ENCODE peak calls at places on chromosomes 7 and 10, in four cellular contexts. Q is tibial nerve, S is suprapubic skin, X is transverse colon. U is an unnamed sample.

GRCh38 chr7:45446195-45446944 is 127.8 kb upstream of the ADCY1 start:
- DNase-seq in Q (no peak), S (no peak), X (no peak), U (no peak)

GRCh38 chr7:50473531-50473930 is 23.4 kb upstream of the FIGNL1 start:
- DNase-seq in Q (no peak), S (no peak), X (no peak), U (no peak)

GRCh38 chr7:93544686-93545085 is 29.8 kb downstream of the CALCR start:
- DNase-seq in Q (no peak), S (no peak), X (no peak), U (no peak)

GRCh38 chr7:47950714-47951113 is 2.4 kb upstream of the PKD1L1 start:
- DNase-seq in Q (no peak), S (no peak), X (peak), U (no peak)

GRCh38 chr7:618539-619355 is 99.1 kb upstream of the PDGFA start:
- DNase-seq in Q (no peak), S (no peak), X (peak), U (no peak)

GRCh38 chr7:123537026-123537642 is 2.7 kb upstream of the IQUB start:
- DNase-seq in Q (no peak), S (no peak), X (no peak), U (no peak)

GRCh38 chr10:119655566-119656001 is 4.4 kb downstream of the BAG3 start:
- DNase-seq in Q (peak), S (no peak), X (peak), U (peak)

GRCh38 chr7:150852371-150852905 is at the start of gene AOC1:
- DNase-seq in Q (no peak), S (no peak), X (peak), U (no peak)

GRCh38 chr10:113111900-113112853 is 162.1 kb downstream of the TCF7L2 start:
- DNase-seq in Q (peak), S (peak), X (peak), U (no peak)

GRCh38 chr7:64312826-64313225 is 935 bp upstream of the ZNF736 start:
- DNase-seq in Q (no peak), S (no peak), X (no peak), U (no peak)

GRCh38 chr10:13894412-13895093 is 307.8 kb downstream of the PRPF18 start:
- DNase-seq in Q (no peak), S (no peak), X (no peak), U (no peak)

GRCh38 chr7:128833148-128833938 is 3.1 kb downstream of the FLNC start:
- DNase-seq in Q (peak), S (peak), X (peak), U (peak)

GRCh38 chr7:17408245-17408903 is 109.9 kb downstream of the AHR start:
- DNase-seq in Q (peak), S (peak), X (peak), U (no peak)

GRCh38 chr10:83612050-83612449 is 527.3 kb upstream of the GHITM start:
- DNase-seq in Q (no peak), S (no peak), X (no peak), U (no peak)

GRCh38 chr10:77409697-77410471 is 227.7 kb downstream of the KCNMA1 start:
- DNase-seq in Q (no peak), S (no peak), X (peak), U (no peak)

GRCh38 chr7:91033574-91033973 is 230.7 kb upstream of the FZD1 start:
- DNase-seq in Q (no peak), S (no peak), X (no peak), U (no peak)

GRCh38 chr7:91034459-91035368 is 229.5 kb upstream of the FZD1 start:
- DNase-seq in Q (peak), S (no peak), X (peak), U (peak)

GRCh38 chr7:91029688-91030087 is 234.5 kb upstream of the FZD1 start:
- DNase-seq in Q (no peak), S (no peak), X (no peak), U (no peak)

GRCh38 chr7:91030680-91031079 is 233.6 kb upstream of the FZD1 start:
- DNase-seq in Q (no peak), S (no peak), X (no peak), U (no peak)

DNA sequence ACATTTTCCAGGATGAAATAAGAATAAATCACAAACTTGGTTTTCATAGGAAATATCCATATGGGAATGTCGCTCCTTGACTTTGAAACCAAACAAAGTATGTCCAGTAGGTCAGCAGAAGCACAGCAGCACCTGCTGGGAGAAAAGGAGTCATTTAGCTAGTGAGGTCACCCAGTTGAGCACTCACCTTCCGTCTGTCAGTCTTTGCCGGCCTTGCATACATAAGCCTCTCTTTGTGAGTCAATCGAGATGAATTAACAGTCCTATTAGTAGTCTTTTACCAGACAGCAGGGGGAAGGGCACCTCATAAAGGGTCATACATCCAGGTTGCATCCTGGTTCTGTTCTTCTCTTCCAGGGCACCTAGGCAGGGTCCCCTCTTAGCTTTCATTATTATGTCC is 232.5 kb upstream of the FZD1 start:
- DNase-seq in Q (no peak), S (no peak), X (no peak), U (no peak)
- TF ChIP-seq POLR2A in Q (no peak), S (no peak), X (no peak), U (no peak)

DNA sequence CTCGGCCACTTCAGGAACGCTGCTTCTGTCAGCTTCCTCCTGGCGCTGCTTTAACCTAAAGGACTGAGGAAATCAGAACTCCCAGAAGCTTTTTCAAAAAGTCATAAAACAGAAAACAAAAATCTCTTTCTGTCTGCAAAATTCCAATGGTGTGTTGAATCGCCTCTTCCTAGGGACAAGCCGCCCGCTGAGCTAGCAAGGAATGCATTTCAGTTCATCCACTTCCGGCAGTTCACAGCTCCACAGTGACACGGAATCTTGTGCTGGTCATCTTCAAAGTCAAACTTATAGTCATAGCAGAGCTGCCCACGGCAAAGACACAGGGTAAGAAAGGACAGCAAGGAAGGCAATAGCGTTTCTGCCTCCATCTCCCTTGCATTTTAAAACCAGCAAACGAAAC is 111.1 kb downstream of the GALNT11 start:
- DNase-seq in Q (no peak), S (no peak), X (no peak), U (peak)
- H3K27ac ChIP-seq in Q (peak), S (peak), X (peak), U (peak)

GRCh38 chr7:73427902-73428696 is 5.5 kb upstream of the FZD9 start:
- DNase-seq in Q (no peak), S (no peak), X (no peak), U (no peak)

GRCh38 chr7:73423519-73424485 is 9.8 kb upstream of the FZD9 start:
- DNase-seq in Q (no peak), S (no peak), X (no peak), U (no peak)

GRCh38 chr7:73426016-73426415 is 7.6 kb upstream of the FZD9 start:
- DNase-seq in Q (no peak), S (no peak), X (no peak), U (no peak)

GRCh38 chr7:73425356-73425983 is 8.1 kb upstream of the FZD9 start:
- DNase-seq in Q (no peak), S (no peak), X (no peak), U (no peak)

GRCh38 chr7:73424486-73424885 is 9.1 kb upstream of the FZD9 start:
- DNase-seq in Q (no peak), S (no peak), X (no peak), U (no peak)
- H3K4me3 ChIP-seq in Q (peak), S (peak), X (peak), U (peak)

DNA sequence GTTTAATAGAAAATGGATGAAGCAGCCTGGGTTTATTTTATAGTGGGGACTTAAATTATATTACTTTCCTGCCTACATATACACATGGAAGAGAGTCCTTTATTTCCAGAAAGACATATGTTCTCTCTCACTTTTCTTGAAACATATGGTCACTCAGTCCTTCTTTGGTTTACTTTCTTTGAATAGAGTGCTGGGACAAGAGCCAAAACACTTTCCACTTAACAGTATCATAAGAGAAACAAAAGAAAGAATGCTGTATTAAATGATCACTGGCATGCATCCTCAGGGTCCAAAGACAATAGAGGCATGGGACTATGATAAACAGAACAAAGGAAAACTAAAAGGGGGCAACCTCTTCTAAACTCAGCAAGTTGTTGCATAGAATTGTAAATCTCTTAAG is 687.4 kb downstream of the SORCS3 start:
- DNase-seq in Q (no peak), S (no peak), X (no peak), U (no peak)
- TF ChIP-seq POLR2A in Q (no peak), S (no peak), X (no peak), U (no peak)

DNA sequence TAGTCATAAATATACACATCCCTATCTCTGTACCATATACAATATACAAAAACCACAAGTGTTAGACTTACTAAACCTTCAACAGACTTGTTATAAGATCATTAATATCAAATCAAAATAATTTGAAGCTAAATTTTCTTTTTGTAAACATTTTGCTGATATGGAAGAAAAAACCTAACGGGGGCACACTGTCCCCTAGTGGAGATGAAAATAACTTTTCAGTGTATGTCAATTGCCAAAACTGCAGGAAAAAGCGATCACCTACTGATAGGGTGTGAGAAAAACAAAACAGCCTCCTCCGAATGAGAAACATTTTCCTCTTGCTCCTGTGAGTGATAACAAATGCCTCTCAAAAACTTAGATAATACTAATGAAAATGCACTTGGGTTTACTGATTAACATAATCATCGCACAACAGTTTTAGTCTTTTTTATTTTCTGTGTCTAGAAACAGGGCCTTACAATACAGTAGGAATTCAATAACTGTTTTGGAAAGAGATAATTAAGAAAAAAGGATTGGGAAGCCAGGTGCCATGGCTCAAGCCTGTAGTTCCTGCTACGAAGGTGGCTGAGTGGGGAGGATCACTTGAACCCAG is 322.7 kb downstream of the CRPPA start:
- DNase-seq in Q (peak), S (no peak), X (no peak), U (no peak)
- H3K27ac ChIP-seq in Q (no peak), S (no peak), X (no peak), U (no peak)

GRCh38 chr7:105876964-105877601 is 684 bp upstream of the ATXN7L1 start:
- DNase-seq in Q (no peak), S (peak), X (peak), U (peak)

GRCh38 chr7:105877736-105878135 is 1.3 kb upstream of the ATXN7L1 start:
- DNase-seq in Q (no peak), S (no peak), X (peak), U (no peak)

GRCh38 chr7:105880571-105881330 is 4.4 kb upstream of the ATXN7L1 start:
- DNase-seq in Q (no peak), S (no peak), X (no peak), U (no peak)

GRCh38 chr7:105879782-105880181 is 3.4 kb upstream of the ATXN7L1 start:
- DNase-seq in Q (no peak), S (no peak), X (no peak), U (no peak)

GRCh38 chr7:105878746-105879605 is 2.6 kb upstream of the ATXN7L1 start:
- DNase-seq in Q (no peak), S (no peak), X (no peak), U (no peak)
- H3K4me3 ChIP-seq in Q (no peak), S (no peak), X (peak), U (no peak)

U was measured in uterus.